ENCODE peak calls at places on chromosomes 6 and 20, in nine cellular contexts. P, C, M, K, Y, H, U, Z and L are unnamed samples.

GRCh38 chr6:15595461-15596173 is 67.2 kb downstream of the DTNBP1 start:
- DNase-seq in C (no peak), H (no peak), Z (no peak), U (no peak), M (no peak), P (no peak), K (no peak), Y (no peak), L (peak)

GRCh38 chr20:60512436-60512835 is 554.2 kb downstream of the CDH26 start:
- DNase-seq in U (no peak), M (no peak), P (peak), C (peak), Z (no peak), H (no peak), Y (peak), K (peak), L (no peak)

GRCh38 chr6:169868458-169868857 is 117.0 kb downstream of the ERMARD start:
- DNase-seq in U (no peak), H (peak), Y (no peak), Z (peak), K (no peak), P (no peak), M (no peak), C (no peak), L (peak)

GRCh38 chr20:52001999-52002666 is 189.4 kb downstream of the ZFP64 start:
- DNase-seq in K (no peak), U (no peak), H (no peak), Z (no peak), C (no peak), P (no peak), M (peak), Y (no peak), L (no peak)

GRCh38 chr6:27592481-27593199 is 119.7 kb upstream of the ZNF184 start:
- DNase-seq in C (peak), P (peak), K (peak), M (peak), H (no peak), Y (peak), Z (no peak), U (peak), L (no peak)

GRCh38 chr20:6976096-6976495 is 208.6 kb downstream of the BMP2 start:
- DNase-seq in Z (no peak), C (peak), K (no peak), P (no peak), M (no peak), H (no peak), U (no peak), Y (no peak), L (no peak)

GRCh38 chr6:137646506-137646905 is 152.3 kb upstream of the OLIG3 start:
- DNase-seq in P (no peak), M (no peak), U (no peak), C (no peak), Z (no peak), Y (no peak), H (no peak), K (no peak), L (no peak)

GRCh38 chr6:144644776-144645175 is 359.6 kb downstream of the UTRN start:
- DNase-seq in U (no peak), C (no peak), H (no peak), M (no peak), P (no peak), Y (no peak), K (no peak), Z (no peak), L (no peak)

GRCh38 chr20:24795444-24795843 is 153.6 kb upstream of the CST7 start:
- DNase-seq in Y (no peak), U (no peak), Z (no peak), M (no peak), K (no peak), H (no peak), P (no peak), C (no peak), L (no peak)

GRCh38 chr6:81838031-81838430 is 85.5 kb upstream of the TENT5A start:
- DNase-seq in Z (no peak), U (no peak), C (no peak), Y (peak), P (no peak), M (no peak), K (no peak), H (no peak), L (no peak)

GRCh38 chr20:37948956-37949355 is 46.0 kb downstream of the VSTM2L start:
- DNase-seq in U (no peak), Y (no peak), H (no peak), P (no peak), C (no peak), Z (no peak), K (no peak), M (no peak), L (no peak)

GRCh38 chr6:121449331-121449730 is 13.9 kb downstream of the GJA1 start:
- DNase-seq in H (no peak), P (no peak), M (no peak), Y (no peak), K (no peak), C (no peak), U (no peak), Z (no peak), L (no peak)

GRCh38 chr20:32231847-32232246 is 24.2 kb downstream of the POFUT1 start:
- DNase-seq in H (no peak), M (no peak), U (no peak), Z (no peak), P (peak), K (no peak), C (no peak), Y (peak), L (no peak)

GRCh38 chr6:48628316-48628715 is 517.3 kb upstream of the PTCHD4 start:
- DNase-seq in U (no peak), H (no peak), C (no peak), M (no peak), P (no peak), Z (no peak), K (no peak), Y (no peak), L (no peak)

GRCh38 chr6:151284012-151284411 is 44.2 kb downstream of the AKAP12 start:
- DNase-seq in H (no peak), Z (no peak), K (no peak), Y (no peak), C (no peak), U (no peak), M (no peak), P (no peak), L (no peak)

GRCh38 chr6:85192186-85192585 is 257.7 kb upstream of the NT5E start:
- DNase-seq in Y (no peak), P (no peak), Z (no peak), H (no peak), U (peak), K (no peak), C (no peak), M (no peak), L (no peak)

GRCh38 chr6:37456126-37456525 is 23.1 kb downstream of the CMTR1 start:
- DNase-seq in Z (no peak), C (peak), U (peak), K (no peak), P (no peak), M (no peak), H (no peak), Y (no peak), L (no peak)

GRCh38 chr6:52243282-52243893 is 912 bp downstream of the IL17F start:
- DNase-seq in C (no peak), P (no peak), K (no peak), Z (no peak), U (no peak), Y (no peak), H (no peak), M (no peak), L (no peak)

GRCh38 chr20:57590485-57591288 is 29.5 kb downstream of the ZBP1 start:
- DNase-seq in M (no peak), K (no peak), C (no peak), H (no peak), P (no peak), Y (no peak), U (no peak), Z (no peak), L (no peak)

GRCh38 chr20:11267131-11267761 is 593.4 kb upstream of the JAG1 start:
- DNase-seq in K (no peak), Y (peak), P (peak), Z (no peak), M (no peak), H (peak), C (peak), U (peak), L (peak)